ENCODE peak calls at places on chromosomes 12 and 14, in four cellular contexts. N is cardiac muscle cell, J is HCT116, T is left ventricle myocardium inferior. E is an unnamed sample.
A peak's percentile ranks its signal among the peaks of the same experiment; 100 is the strongest.

GRCh38 chr14:96064866-96065265 is 25.7 kb downstream of the C14orf132 start:
- DNase-seq in N (no peak), J (no peak), T (no peak), E (no peak)

GRCh38 chr12:117395766-117396165 is 34.3 kb upstream of the NOS1 start:
- DNase-seq in N (no peak), J (no peak), T (no peak), E (no peak)

GRCh38 chr14:81091139-81091538 is 129.6 kb downstream of the GTF2A1 start:
- DNase-seq in N (no peak), J (no peak), T (no peak), E (no peak)

GRCh38 chr12:51752490-51752889 is 96.0 kb downstream of the FIGNL2 start:
- DNase-seq in N (peak; percentile 91), J (no peak), T (peak; percentile 73), E (peak; percentile 70)

GRCh38 chr14:77098470-77099353 is 654 bp downstream of the CIPC start:
- DNase-seq in N (no peak), J (no peak), T (peak; percentile 77), E (peak; percentile 89)

GRCh38 chr12:100951756-100952155 is 157.2 kb downstream of the ANO4 start:
- DNase-seq in N (no peak), J (no peak), T (no peak), E (no peak)

GRCh38 chr14:56874375-56874774 is 64.1 kb upstream of the OTX2 start:
- DNase-seq in N (no peak), J (peak; percentile 26), T (no peak), E (no peak)

GRCh38 chr12:112930350-112930749 is 7.9 kb upstream of the OAS3 start:
- DNase-seq in N (no peak), J (no peak), T (no peak), E (no peak)

GRCh38 chr12:105733579-105733978 is 403.1 kb downstream of the C12orf75 start:
- DNase-seq in N (no peak), J (no peak), T (no peak), E (no peak)

GRCh38 chr14:54776361-54777001 is 126.1 kb downstream of the GCH1 start:
- DNase-seq in N (peak; percentile 59), J (no peak), T (peak; percentile 70), E (peak; percentile 78)
- H3K4me1 ChIP-seq in N (peaks cover 21% of the 10 kb centered on the region), J (peaks cover 28% of the 10 kb centered on the region), T (peaks cover 79% of the 10 kb centered on the region), E (peaks cover 3% of the 10 kb centered on the region)

GRCh38 chr12:6376079-6376941 is 947 bp upstream of the SCNN1A start:
- DNase-seq in N (peak; percentile 84), J (no peak), T (no peak), E (peak; percentile 83)
- H3K27ac ChIP-seq in N (no peak overlapping the region), J (peak overlapping the region; percentile 100), T (peak overlapping the region; percentile 66), E (no peak overlapping the region)

DNA sequence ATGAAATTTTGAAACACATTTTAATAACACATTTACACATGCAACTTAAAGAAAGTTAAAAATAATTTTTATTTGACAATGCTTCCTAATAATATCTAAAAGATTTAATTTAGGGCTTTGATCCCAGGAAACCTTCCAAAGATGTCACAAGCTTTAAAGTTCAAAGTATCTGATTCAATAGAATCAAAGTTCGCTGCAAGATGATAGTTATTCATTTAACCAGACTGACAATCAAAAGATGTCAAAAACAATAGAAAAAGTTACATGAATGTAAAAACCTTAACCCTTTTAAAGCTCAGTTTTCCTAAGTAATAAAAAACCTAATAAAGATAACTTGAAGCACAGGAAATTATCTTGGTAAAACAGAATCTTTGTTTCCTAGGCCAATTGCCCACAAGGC is 67.7 kb downstream of the SDR9C7 start:
- DNase-seq in N (no peak), J (no peak), T (no peak), E (no peak)
- H3K9me3 ChIP-seq in N (no peaks in the 10 kb centered on the region), J (peaks cover 17% of the 10 kb centered on the region), T (peaks cover 61% of the 10 kb centered on the region), E (peaks cover 15% of the 10 kb centered on the region)

GRCh38 chr12:66684222-66684621 is 5.3 kb upstream of the GRIP1 start:
- DNase-seq in N (no peak), J (no peak), T (no peak), E (no peak)
- H3K4me1 ChIP-seq in N (peaks cover 6% of the 10 kb centered on the region), J (no peaks in the 10 kb centered on the region), T (no peaks in the 10 kb centered on the region), E (no peaks in the 10 kb centered on the region)

DNA sequence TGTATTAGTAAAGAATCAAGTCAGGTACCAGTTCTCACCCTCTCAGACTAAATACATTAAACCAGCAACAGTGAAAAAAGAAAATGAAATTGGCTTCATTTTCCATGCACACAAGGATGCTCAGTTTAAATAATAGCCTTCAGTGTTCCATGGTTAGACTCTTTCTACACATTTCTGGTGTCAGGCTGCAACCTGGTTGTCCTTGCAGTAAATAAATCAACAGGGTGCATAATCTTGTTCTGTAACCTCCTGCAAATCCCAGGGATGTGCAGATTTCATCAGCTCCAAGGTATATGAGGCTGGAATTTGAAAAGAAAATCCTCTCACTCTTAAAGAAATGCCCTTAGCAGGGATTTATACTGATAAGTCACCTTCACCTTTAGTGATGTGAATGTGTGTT is 46.7 kb upstream of the BTG1 start:
- DNase-seq in N (no peak), J (no peak), T (no peak), E (no peak)
- H3K27ac ChIP-seq in N (no peak overlapping the region), J (no peak overlapping the region), T (no peak overlapping the region), E (no peak overlapping the region)

GRCh38 chr12:69196302-69197288 is 42.8 kb upstream of the CPSF6 start:
- DNase-seq in N (no peak), J (no peak), T (no peak), E (no peak)
- H3K9me3 ChIP-seq in N (no peaks in the 10 kb centered on the region), J (peaks cover 12% of the 10 kb centered on the region), T (peaks cover 48% of the 10 kb centered on the region), E (peaks cover 11% of the 10 kb centered on the region)

DNA sequence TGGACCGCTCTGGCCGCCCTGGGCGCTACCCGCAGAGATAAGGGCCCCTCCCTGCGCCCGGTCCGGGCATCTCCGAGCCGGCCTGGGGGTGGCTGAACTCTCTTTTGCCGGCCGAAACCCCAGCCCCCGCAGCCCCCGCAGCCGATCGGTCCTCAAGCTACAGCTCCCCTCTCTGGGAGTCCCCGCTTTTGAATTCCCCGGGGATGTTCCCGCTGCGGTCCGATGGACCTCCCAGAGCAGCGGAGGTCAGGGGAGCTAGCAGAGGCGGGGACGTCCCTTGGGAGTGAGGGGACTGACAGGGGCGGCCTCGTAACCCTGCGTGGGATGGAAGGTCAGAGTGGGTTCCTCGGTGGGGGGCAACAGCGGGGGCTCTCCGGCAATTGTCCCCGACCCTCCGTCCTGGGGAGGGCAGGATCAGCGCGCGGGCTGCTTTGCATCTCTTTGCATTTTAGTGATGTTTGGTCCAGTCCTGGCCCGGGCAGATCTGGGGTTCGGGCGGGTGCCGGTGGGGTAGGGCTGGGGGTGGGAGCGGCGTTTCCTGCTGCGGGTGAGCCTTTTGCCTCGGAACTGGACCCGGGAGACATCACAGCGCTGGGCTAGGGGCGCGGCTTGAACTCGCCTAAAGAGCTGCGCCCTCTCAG is at the start of gene CRIP1:
- DNase-seq in N (no peak), J (no peak), T (peak; percentile 42), E (no peak)
- H3K4me1 ChIP-seq in N (peaks cover 57% of the 10 kb centered on the region), J (peaks cover 78% of the 10 kb centered on the region), T (peaks cover 92% of the 10 kb centered on the region), E (peaks cover 2% of the 10 kb centered on the region)

DNA sequence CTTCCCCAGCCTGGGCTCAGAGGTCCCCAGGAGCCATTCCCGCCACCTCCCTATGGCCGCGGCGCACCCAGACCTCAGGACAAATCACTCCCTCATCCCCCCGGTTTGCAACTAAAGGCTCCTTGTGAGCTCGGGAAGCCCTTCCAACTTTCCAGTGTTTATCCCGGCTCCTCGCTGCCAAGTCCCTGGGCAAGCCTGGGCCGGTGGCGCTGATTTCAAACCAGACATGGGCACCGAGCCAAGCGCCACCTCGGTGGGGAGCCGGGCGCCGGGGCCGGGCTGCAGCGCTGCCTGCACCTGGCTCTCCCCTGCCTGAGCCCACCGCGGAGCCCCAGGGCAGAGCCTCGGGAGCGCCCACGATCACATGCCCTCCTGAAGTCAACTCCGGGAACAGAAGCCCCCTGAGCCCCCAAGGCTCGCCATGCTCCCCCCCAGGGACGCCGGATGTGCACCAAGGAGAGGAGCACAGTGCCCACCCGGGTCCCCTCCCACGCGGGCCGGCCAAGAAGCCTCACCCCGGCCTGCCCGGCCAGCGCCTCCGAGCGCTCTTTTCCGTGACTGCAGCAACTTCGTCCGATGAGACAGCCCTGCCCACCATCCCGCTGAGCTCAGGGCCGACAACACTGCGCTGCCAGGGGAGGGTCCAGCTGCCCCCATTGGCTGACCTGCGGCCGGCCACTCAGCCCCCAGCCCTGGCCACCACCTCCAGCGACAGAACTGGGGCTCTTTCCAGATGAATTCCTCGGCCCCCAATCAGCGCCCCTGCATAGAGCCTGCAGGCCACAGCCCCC is 50.0 kb downstream of the NCOR2 start:
- DNase-seq in N (peak; percentile 66), J (no peak), T (peak; percentile 81), E (peak; percentile 87)
- H3K27ac ChIP-seq in N (peak overlapping the region; percentile 94), J (peak overlapping the region; percentile 88), T (peak overlapping the region; percentile 100), E (peak overlapping the region; percentile 98)